ENCODE peak calls at places on chromosome 11, in eight cellular contexts. G is endothelial cell of umbilical vein, P is C1 segment of cervical spinal cord, X is GM23248, S is bronchial epithelial cell, M is heart left ventricle, F is HCT116, E is GM10248. T is an unnamed sample.

GRCh38 chr11:64675417-64676252 is 47.4 kb downstream of the NRXN2 start:
- DNase-seq in G (no peak), P (peak), X (peak), S (peak), M (peak), F (no peak), E (peak), T (peak)

GRCh38 chr11:113806403-113806802 is 26.8 kb downstream of the CLDN25 start:
- DNase-seq in G (peak), P (no peak), X (peak), S (peak), M (no peak), F (peak), E (peak), T (peak)

GRCh38 chr11:57751676-57752253 is at the start of gene BTBD18:
- DNase-seq in G (peak), P (no peak), X (peak), S (peak), M (no peak), F (no peak), E (peak), T (peak)

GRCh38 chr11:121895919-121896318 is 220.1 kb downstream of the BLID start:
- DNase-seq in G (no peak), P (no peak), X (peak), S (peak), M (no peak), F (no peak), E (no peak), T (no peak)

GRCh38 chr11:31560842-31561476 is 51.4 kb downstream of the ELP4 start:
- DNase-seq in G (no peak), P (no peak), X (no peak), S (peak), M (no peak), F (no peak), E (no peak), T (peak)

GRCh38 chr11:109547356-109548027 is 125.5 kb downstream of the C11orf87 start:
- DNase-seq in G (no peak), P (no peak), X (peak), S (peak), M (no peak), F (no peak), E (no peak), T (no peak)

GRCh38 chr11:2131371-2132228 is 7.6 kb downstream of the IGF2 start:
- DNase-seq in G (no peak), P (no peak), X (no peak), S (no peak), M (peak), F (no peak), E (no peak), T (no peak)

GRCh38 chr11:35617687-35618496 is at the start of gene FJX1:
- DNase-seq in G (peak), P (peak), X (peak), S (peak), M (peak), F (no peak), E (peak), T (peak)

GRCh38 chr11:67356867-67357561 is 3.7 kb upstream of the POLD4 start:
- DNase-seq in G (peak), P (no peak), X (peak), S (peak), M (no peak), F (no peak), E (peak), T (peak)

GRCh38 chr11:70108250-70108649 is 30.1 kb downstream of the ANO1 start:
- DNase-seq in G (no peak), P (no peak), X (peak), S (peak), M (no peak), F (no peak), E (no peak), T (no peak)

GRCh38 chr11:64583296-64584262 is 7.4 kb upstream of the SLC22A12 start:
- DNase-seq in G (no peak), P (no peak), X (peak), S (no peak), M (peak), F (no peak), E (no peak), T (no peak)

T was measured in NCI-H69.